ENCODE peak calls at places on chromosomes 6 and 20, in ten cellular contexts. One of them, this sample, is unnamed.

GRCh38 chr20:38272398-38272797 is 11.9 kb upstream of the KIAA1755 start:
- DNase-seq in activated B cell treated with CpG ODN at 0.5 μM for 24 hours: no peak
- DNase-seq in stimulated activated CD4-positive, alpha-beta T cell treated with anti-CD3 and anti-CD28 coated beads, Interleukin-1b, Interleukin-23, amount 100 ng/mL, for 24 hours: no peak
- DNase-seq in activated naive CD8-positive, alpha-beta T cell treated with anti-CD3 and anti-CD28 coated beads for 36 hours: no peak
- DNase-seq in astrocyte: peak; percentile 77
- DNase-seq in A172: peak; percentile 51
- DNase-seq in AG08395: no peak
- DNase-seq in thoracic aorta: no peak
- DNase-seq in tibial artery: no peak
- DNase-seq in GM23248: peak; percentile 78
- DNase-seq in this sample: peak; percentile 74

GRCh38 chr6:7787137-7787575 is 61.3 kb downstream of the BMP6 start:
- DNase-seq in activated B cell treated with CpG ODN at 0.5 μM for 24 hours: no peak
- DNase-seq in stimulated activated CD4-positive, alpha-beta T cell treated with anti-CD3 and anti-CD28 coated beads, Interleukin-1b, Interleukin-23, amount 100 ng/mL, for 24 hours: no peak
- DNase-seq in activated naive CD8-positive, alpha-beta T cell treated with anti-CD3 and anti-CD28 coated beads for 36 hours: no peak
- DNase-seq in astrocyte: peak; percentile 96
- DNase-seq in A172: no peak
- DNase-seq in AG08395: peak; percentile 77
- DNase-seq in thoracic aorta: no peak
- DNase-seq in tibial artery: no peak
- DNase-seq in GM23248: peak; percentile 82
- DNase-seq in this sample: peak; percentile 20

GRCh38 chr20:44019638-44020335 is 105.1 kb downstream of the TOX2 start:
- DNase-seq in activated B cell treated with CpG ODN at 0.5 μM for 24 hours: no peak
- DNase-seq in stimulated activated CD4-positive, alpha-beta T cell treated with anti-CD3 and anti-CD28 coated beads, Interleukin-1b, Interleukin-23, amount 100 ng/mL, for 24 hours: no peak
- DNase-seq in activated naive CD8-positive, alpha-beta T cell treated with anti-CD3 and anti-CD28 coated beads for 36 hours: no peak
- DNase-seq in astrocyte: peak; percentile 19
- DNase-seq in A172: peak; percentile 74
- DNase-seq in AG08395: no peak
- DNase-seq in thoracic aorta: no peak
- DNase-seq in tibial artery: no peak
- DNase-seq in GM23248: peak; percentile 40
- DNase-seq in this sample: peak; percentile 60

GRCh38 chr6:118899948-118900347 is 6.0 kb downstream of the ASF1A start:
- DNase-seq in activated B cell treated with CpG ODN at 0.5 μM for 24 hours: no peak
- DNase-seq in stimulated activated CD4-positive, alpha-beta T cell treated with anti-CD3 and anti-CD28 coated beads, Interleukin-1b, Interleukin-23, amount 100 ng/mL, for 24 hours: no peak
- DNase-seq in activated naive CD8-positive, alpha-beta T cell treated with anti-CD3 and anti-CD28 coated beads for 36 hours: peak; percentile 23
- DNase-seq in astrocyte: no peak
- DNase-seq in A172: no peak
- DNase-seq in AG08395: no peak
- DNase-seq in thoracic aorta: no peak
- DNase-seq in tibial artery: no peak
- DNase-seq in GM23248: no peak
- DNase-seq in this sample: no peak

GRCh38 chr6:44049163-44049988 is 77.9 kb downstream of the MRPL14 start:
- DNase-seq in activated B cell treated with CpG ODN at 0.5 μM for 24 hours: no peak
- DNase-seq in stimulated activated CD4-positive, alpha-beta T cell treated with anti-CD3 and anti-CD28 coated beads, Interleukin-1b, Interleukin-23, amount 100 ng/mL, for 24 hours: no peak
- DNase-seq in activated naive CD8-positive, alpha-beta T cell treated with anti-CD3 and anti-CD28 coated beads for 36 hours: no peak
- DNase-seq in astrocyte: peak; percentile 51
- DNase-seq in A172: peak; percentile 83
- DNase-seq in AG08395: peak; percentile 54
- DNase-seq in thoracic aorta: no peak
- DNase-seq in tibial artery: no peak
- DNase-seq in GM23248: peak; percentile 84
- DNase-seq in this sample: peak; percentile 63

GRCh38 chr6:85111481-85112001 is 338.3 kb upstream of the NT5E start:
- DNase-seq in activated B cell treated with CpG ODN at 0.5 μM for 24 hours: no peak
- DNase-seq in stimulated activated CD4-positive, alpha-beta T cell treated with anti-CD3 and anti-CD28 coated beads, Interleukin-1b, Interleukin-23, amount 100 ng/mL, for 24 hours: no peak
- DNase-seq in activated naive CD8-positive, alpha-beta T cell treated with anti-CD3 and anti-CD28 coated beads for 36 hours: no peak
- DNase-seq in astrocyte: peak; percentile 37
- DNase-seq in A172: no peak
- DNase-seq in AG08395: no peak
- DNase-seq in thoracic aorta: no peak
- DNase-seq in tibial artery: peak; percentile 29
- DNase-seq in GM23248: peak; percentile 68
- DNase-seq in this sample: no peak

GRCh38 chr6:108589244-108589730 is 28.6 kb downstream of the FOXO3 start:
- DNase-seq in activated B cell treated with CpG ODN at 0.5 μM for 24 hours: no peak
- DNase-seq in stimulated activated CD4-positive, alpha-beta T cell treated with anti-CD3 and anti-CD28 coated beads, Interleukin-1b, Interleukin-23, amount 100 ng/mL, for 24 hours: no peak
- DNase-seq in activated naive CD8-positive, alpha-beta T cell treated with anti-CD3 and anti-CD28 coated beads for 36 hours: no peak
- DNase-seq in astrocyte: peak; percentile 56
- DNase-seq in A172: peak; percentile 56
- DNase-seq in AG08395: peak; percentile 14
- DNase-seq in thoracic aorta: peak; percentile 71
- DNase-seq in tibial artery: peak; percentile 92
- DNase-seq in GM23248: peak; percentile 68
- DNase-seq in this sample: peak; percentile 78

GRCh38 chr20:59837623-59838394 is 95.6 kb downstream of the SYCP2 start:
- DNase-seq in activated B cell treated with CpG ODN at 0.5 μM for 24 hours: no peak
- DNase-seq in stimulated activated CD4-positive, alpha-beta T cell treated with anti-CD3 and anti-CD28 coated beads, Interleukin-1b, Interleukin-23, amount 100 ng/mL, for 24 hours: no peak
- DNase-seq in activated naive CD8-positive, alpha-beta T cell treated with anti-CD3 and anti-CD28 coated beads for 36 hours: no peak
- DNase-seq in astrocyte: no peak
- DNase-seq in A172: no peak
- DNase-seq in AG08395: no peak
- DNase-seq in thoracic aorta: no peak
- DNase-seq in tibial artery: no peak
- DNase-seq in GM23248: no peak
- DNase-seq in this sample: no peak

GRCh38 chr20:56359212-56360132 is 698 bp downstream of the FAM210B start:
- DNase-seq in activated B cell treated with CpG ODN at 0.5 μM for 24 hours: peak; percentile 17
- DNase-seq in stimulated activated CD4-positive, alpha-beta T cell treated with anti-CD3 and anti-CD28 coated beads, Interleukin-1b, Interleukin-23, amount 100 ng/mL, for 24 hours: no peak
- DNase-seq in activated naive CD8-positive, alpha-beta T cell treated with anti-CD3 and anti-CD28 coated beads for 36 hours: peak; percentile 17
- DNase-seq in astrocyte: peak; percentile 73
- DNase-seq in A172: peak; percentile 38
- DNase-seq in AG08395: peak; percentile 67
- DNase-seq in thoracic aorta: no peak
- DNase-seq in tibial artery: peak; percentile 60
- DNase-seq in GM23248: peak; percentile 87
- DNase-seq in this sample: peak; percentile 64

GRCh38 chr6:8657522-8657921 is 222.2 kb upstream of the SLC35B3 start:
- DNase-seq in activated B cell treated with CpG ODN at 0.5 μM for 24 hours: no peak
- DNase-seq in stimulated activated CD4-positive, alpha-beta T cell treated with anti-CD3 and anti-CD28 coated beads, Interleukin-1b, Interleukin-23, amount 100 ng/mL, for 24 hours: no peak
- DNase-seq in activated naive CD8-positive, alpha-beta T cell treated with anti-CD3 and anti-CD28 coated beads for 36 hours: no peak
- DNase-seq in astrocyte: no peak
- DNase-seq in A172: no peak
- DNase-seq in AG08395: no peak
- DNase-seq in thoracic aorta: no peak
- DNase-seq in tibial artery: no peak
- DNase-seq in GM23248: no peak
- DNase-seq in this sample: no peak

GRCh38 chr20:59743767-59744485 is 139.6 kb downstream of the PHACTR3 start:
- DNase-seq in activated B cell treated with CpG ODN at 0.5 μM for 24 hours: no peak
- DNase-seq in stimulated activated CD4-positive, alpha-beta T cell treated with anti-CD3 and anti-CD28 coated beads, Interleukin-1b, Interleukin-23, amount 100 ng/mL, for 24 hours: no peak
- DNase-seq in activated naive CD8-positive, alpha-beta T cell treated with anti-CD3 and anti-CD28 coated beads for 36 hours: no peak
- DNase-seq in astrocyte: no peak
- DNase-seq in A172: no peak
- DNase-seq in AG08395: no peak
- DNase-seq in thoracic aorta: no peak
- DNase-seq in tibial artery: no peak
- DNase-seq in GM23248: peak; percentile 14
- DNase-seq in this sample: no peak

GRCh38 chr6:36025260-36025931 is 955 bp upstream of the SLC26A8 start:
- DNase-seq in activated B cell treated with CpG ODN at 0.5 μM for 24 hours: no peak
- DNase-seq in stimulated activated CD4-positive, alpha-beta T cell treated with anti-CD3 and anti-CD28 coated beads, Interleukin-1b, Interleukin-23, amount 100 ng/mL, for 24 hours: no peak
- DNase-seq in activated naive CD8-positive, alpha-beta T cell treated with anti-CD3 and anti-CD28 coated beads for 36 hours: no peak
- DNase-seq in astrocyte: peak; percentile 68
- DNase-seq in A172: no peak
- DNase-seq in AG08395: peak; percentile 7
- DNase-seq in thoracic aorta: no peak
- DNase-seq in tibial artery: no peak
- DNase-seq in GM23248: peak; percentile 66
- DNase-seq in this sample: peak; percentile 55

GRCh38 chr6:79872986-79873385 is 74.4 kb downstream of the ELOVL4 start:
- DNase-seq in activated B cell treated with CpG ODN at 0.5 μM for 24 hours: no peak
- DNase-seq in stimulated activated CD4-positive, alpha-beta T cell treated with anti-CD3 and anti-CD28 coated beads, Interleukin-1b, Interleukin-23, amount 100 ng/mL, for 24 hours: no peak
- DNase-seq in activated naive CD8-positive, alpha-beta T cell treated with anti-CD3 and anti-CD28 coated beads for 36 hours: no peak
- DNase-seq in astrocyte: peak; percentile 34
- DNase-seq in A172: no peak
- DNase-seq in AG08395: peak; percentile 32
- DNase-seq in thoracic aorta: no peak
- DNase-seq in tibial artery: no peak
- DNase-seq in GM23248: peak; percentile 88
- DNase-seq in this sample: peak; percentile 86

GRCh38 chr6:107627928-107628327 is 138.0 kb downstream of the SOBP start:
- DNase-seq in activated B cell treated with CpG ODN at 0.5 μM for 24 hours: no peak
- DNase-seq in stimulated activated CD4-positive, alpha-beta T cell treated with anti-CD3 and anti-CD28 coated beads, Interleukin-1b, Interleukin-23, amount 100 ng/mL, for 24 hours: no peak
- DNase-seq in activated naive CD8-positive, alpha-beta T cell treated with anti-CD3 and anti-CD28 coated beads for 36 hours: no peak
- DNase-seq in astrocyte: no peak
- DNase-seq in A172: no peak
- DNase-seq in AG08395: no peak
- DNase-seq in thoracic aorta: no peak
- DNase-seq in tibial artery: no peak
- DNase-seq in GM23248: no peak
- DNase-seq in this sample: no peak

GRCh38 chr20:43961541-43962471 is 47.2 kb downstream of the TOX2 start:
- DNase-seq in activated B cell treated with CpG ODN at 0.5 μM for 24 hours: no peak
- DNase-seq in stimulated activated CD4-positive, alpha-beta T cell treated with anti-CD3 and anti-CD28 coated beads, Interleukin-1b, Interleukin-23, amount 100 ng/mL, for 24 hours: no peak
- DNase-seq in activated naive CD8-positive, alpha-beta T cell treated with anti-CD3 and anti-CD28 coated beads for 36 hours: no peak
- DNase-seq in astrocyte: no peak
- DNase-seq in A172: no peak
- DNase-seq in AG08395: no peak
- DNase-seq in thoracic aorta: no peak
- DNase-seq in tibial artery: no peak
- DNase-seq in GM23248: no peak
- DNase-seq in this sample: no peak

GRCh38 chr6:16043171-16044142 is 85.4 kb upstream of the MYLIP start:
- DNase-seq in activated B cell treated with CpG ODN at 0.5 μM for 24 hours: no peak
- DNase-seq in stimulated activated CD4-positive, alpha-beta T cell treated with anti-CD3 and anti-CD28 coated beads, Interleukin-1b, Interleukin-23, amount 100 ng/mL, for 24 hours: no peak
- DNase-seq in activated naive CD8-positive, alpha-beta T cell treated with anti-CD3 and anti-CD28 coated beads for 36 hours: no peak
- DNase-seq in astrocyte: no peak
- DNase-seq in A172: no peak
- DNase-seq in AG08395: no peak
- DNase-seq in thoracic aorta: no peak
- DNase-seq in tibial artery: no peak
- DNase-seq in GM23248: no peak
- DNase-seq in this sample: no peak

This sample was measured in foreskin fibroblast.